ENCODE peak calls at places on chromosomes 2 and 18, in five cellular contexts. One of them, this sample, is unnamed.

GRCh38 chr2:98025481-98026037 is 29.8 kb upstream of the TMEM131 start:
- DNase-seq in kidney glomerular epithelial cell: no peak
- DNase-seq in astrocyte of the spinal cord: no peak
- DNase-seq in WERI-Rb-1: no peak
- DNase-seq in NCI-H446 treated with DMSO at 0.1 percent for 48 hours: no peak
- DNase-seq in this sample: no peak

GRCh38 chr2:64770781-64771334 is 117.1 kb upstream of the SERTAD2 start:
- DNase-seq in NCI-H446 treated with DMSO at 0.1 percent for 48 hours: no peak
- DNase-seq in kidney glomerular epithelial cell: peak
- DNase-seq in WERI-Rb-1: no peak
- DNase-seq in astrocyte of the spinal cord: peak
- DNase-seq in this sample: no peak

GRCh38 chr2:65800998-65801397 is 368.6 kb upstream of the SPRED2 start:
- DNase-seq in NCI-H446 treated with DMSO at 0.1 percent for 48 hours: no peak
- DNase-seq in WERI-Rb-1: peak
- DNase-seq in astrocyte of the spinal cord: peak
- DNase-seq in kidney glomerular epithelial cell: no peak
- DNase-seq in this sample: no peak

GRCh38 chr18:13147146-13147545 is 71.4 kb upstream of the LDLRAD4 start:
- DNase-seq in kidney glomerular epithelial cell: no peak
- DNase-seq in WERI-Rb-1: no peak
- DNase-seq in NCI-H446 treated with DMSO at 0.1 percent for 48 hours: no peak
- DNase-seq in astrocyte of the spinal cord: no peak
- DNase-seq in this sample: no peak

GRCh38 chr2:38978504-38978903 is 88.8 kb downstream of the ARHGEF33 start:
- DNase-seq in kidney glomerular epithelial cell: no peak
- DNase-seq in astrocyte of the spinal cord: no peak
- DNase-seq in WERI-Rb-1: no peak
- DNase-seq in NCI-H446 treated with DMSO at 0.1 percent for 48 hours: no peak
- DNase-seq in this sample: no peak

GRCh38 chr2:94923196-94923595 is 52.0 kb downstream of the TEKT4 start:
- DNase-seq in astrocyte of the spinal cord: no peak
- DNase-seq in NCI-H446 treated with DMSO at 0.1 percent for 48 hours: no peak
- DNase-seq in WERI-Rb-1: no peak
- DNase-seq in kidney glomerular epithelial cell: no peak
- DNase-seq in this sample: no peak

GRCh38 chr18:57951999-57952774 is 91.8 kb upstream of the NEDD4L start:
- DNase-seq in WERI-Rb-1: no peak
- DNase-seq in astrocyte of the spinal cord: no peak
- DNase-seq in kidney glomerular epithelial cell: peak
- DNase-seq in NCI-H446 treated with DMSO at 0.1 percent for 48 hours: no peak
- DNase-seq in this sample: no peak

GRCh38 chr2:116747103-116747502 is 1067.4 kb upstream of the DDX18 start:
- DNase-seq in NCI-H446 treated with DMSO at 0.1 percent for 48 hours: no peak
- DNase-seq in WERI-Rb-1: no peak
- DNase-seq in astrocyte of the spinal cord: no peak
- DNase-seq in kidney glomerular epithelial cell: no peak
- DNase-seq in this sample: no peak

GRCh38 chr2:9001229-9001628 is 2.3 kb downstream of the MBOAT2 start:
- DNase-seq in astrocyte of the spinal cord: peak
- DNase-seq in NCI-H446 treated with DMSO at 0.1 percent for 48 hours: no peak
- DNase-seq in kidney glomerular epithelial cell: no peak
- DNase-seq in WERI-Rb-1: no peak
- DNase-seq in this sample: no peak

GRCh38 chr2:101762451-101763171 is 65.1 kb downstream of the MAP4K4 start:
- DNase-seq in WERI-Rb-1: peak
- DNase-seq in NCI-H446 treated with DMSO at 0.1 percent for 48 hours: no peak
- DNase-seq in kidney glomerular epithelial cell: no peak
- DNase-seq in astrocyte of the spinal cord: no peak
- DNase-seq in this sample: no peak

GRCh38 chr2:166372046-166372445 is 3.7 kb downstream of the SCN9A start:
- DNase-seq in WERI-Rb-1: no peak
- DNase-seq in kidney glomerular epithelial cell: no peak
- DNase-seq in astrocyte of the spinal cord: peak
- DNase-seq in NCI-H446 treated with DMSO at 0.1 percent for 48 hours: no peak
- DNase-seq in this sample: no peak

GRCh38 chr18:73835656-73836055 is 312.0 kb downstream of the FBXO15 start:
- DNase-seq in WERI-Rb-1: no peak
- DNase-seq in astrocyte of the spinal cord: no peak
- DNase-seq in kidney glomerular epithelial cell: no peak
- DNase-seq in NCI-H446 treated with DMSO at 0.1 percent for 48 hours: no peak
- DNase-seq in this sample: no peak

GRCh38 chr2:12076810-12077209 is 330.4 kb downstream of the LPIN1 start:
- DNase-seq in NCI-H446 treated with DMSO at 0.1 percent for 48 hours: peak
- DNase-seq in kidney glomerular epithelial cell: peak
- DNase-seq in WERI-Rb-1: no peak
- DNase-seq in astrocyte of the spinal cord: peak
- DNase-seq in this sample: no peak

GRCh38 chr2:3807853-3808252 is 104.5 kb downstream of the DCDC2C start:
- DNase-seq in astrocyte of the spinal cord: peak
- DNase-seq in kidney glomerular epithelial cell: no peak
- DNase-seq in NCI-H446 treated with DMSO at 0.1 percent for 48 hours: no peak
- DNase-seq in WERI-Rb-1: no peak
- DNase-seq in this sample: no peak

GRCh38 chr18:65567372-65567771 is 183.4 kb upstream of the CDH7 start:
- DNase-seq in NCI-H446 treated with DMSO at 0.1 percent for 48 hours: peak
- DNase-seq in WERI-Rb-1: no peak
- DNase-seq in kidney glomerular epithelial cell: peak
- DNase-seq in astrocyte of the spinal cord: peak
- DNase-seq in this sample: peak

GRCh38 chr18:80200171-80200931 is 47.0 kb downstream of the PARD6G start:
- DNase-seq in kidney glomerular epithelial cell: no peak
- DNase-seq in WERI-Rb-1: peak
- DNase-seq in astrocyte of the spinal cord: no peak
- DNase-seq in NCI-H446 treated with DMSO at 0.1 percent for 48 hours: no peak
- DNase-seq in this sample: no peak

GRCh38 chr18:2547477-2548087 is 23.7 kb downstream of the METTL4 start:
- DNase-seq in astrocyte of the spinal cord: peak
- DNase-seq in NCI-H446 treated with DMSO at 0.1 percent for 48 hours: peak
- DNase-seq in WERI-Rb-1: no peak
- DNase-seq in kidney glomerular epithelial cell: peak
- DNase-seq in this sample: peak

GRCh38 chr2:199273043-199273647 is 184.6 kb downstream of the SATB2 start:
- DNase-seq in kidney glomerular epithelial cell: no peak
- DNase-seq in WERI-Rb-1: no peak
- DNase-seq in NCI-H446 treated with DMSO at 0.1 percent for 48 hours: peak
- DNase-seq in astrocyte of the spinal cord: peak
- DNase-seq in this sample: no peak

GRCh38 chr2:12033494-12033893 is 287.1 kb downstream of the LPIN1 start:
- DNase-seq in kidney glomerular epithelial cell: no peak
- DNase-seq in WERI-Rb-1: no peak
- DNase-seq in NCI-H446 treated with DMSO at 0.1 percent for 48 hours: no peak
- DNase-seq in astrocyte of the spinal cord: no peak
- DNase-seq in this sample: no peak

GRCh38 chr18:63588869-63589268 is 1.7 kb downstream of the SERPINB13 start:
- DNase-seq in NCI-H446 treated with DMSO at 0.1 percent for 48 hours: no peak
- DNase-seq in astrocyte of the spinal cord: no peak
- DNase-seq in WERI-Rb-1: no peak
- DNase-seq in kidney glomerular epithelial cell: no peak
- DNase-seq in this sample: no peak

GRCh38 chr2:191625016-191625415 is 52.9 kb upstream of the NABP1 start:
- DNase-seq in NCI-H446 treated with DMSO at 0.1 percent for 48 hours: no peak
- DNase-seq in kidney glomerular epithelial cell: no peak
- DNase-seq in astrocyte of the spinal cord: peak
- DNase-seq in WERI-Rb-1: no peak
- DNase-seq in this sample: peak

GRCh38 chr2:216525972-216526371 is 27.3 kb downstream of the RPL37A start:
- DNase-seq in kidney glomerular epithelial cell: no peak
- DNase-seq in astrocyte of the spinal cord: no peak
- DNase-seq in WERI-Rb-1: no peak
- DNase-seq in NCI-H446 treated with DMSO at 0.1 percent for 48 hours: no peak
- DNase-seq in this sample: no peak

GRCh38 chr2:100393362-100393761 is 24.1 kb downstream of the CHST10 start:
- DNase-seq in astrocyte of the spinal cord: no peak
- DNase-seq in WERI-Rb-1: no peak
- DNase-seq in kidney glomerular epithelial cell: no peak
- DNase-seq in NCI-H446 treated with DMSO at 0.1 percent for 48 hours: no peak
- DNase-seq in this sample: no peak

GRCh38 chr18:57832730-57833129 is 29.6 kb upstream of the ATP8B1 start:
- DNase-seq in WERI-Rb-1: no peak
- DNase-seq in NCI-H446 treated with DMSO at 0.1 percent for 48 hours: no peak
- DNase-seq in kidney glomerular epithelial cell: no peak
- DNase-seq in astrocyte of the spinal cord: no peak
- DNase-seq in this sample: no peak

GRCh38 chr2:30026091-30027055 is 105.0 kb upstream of the ALK start:
- DNase-seq in kidney glomerular epithelial cell: no peak
- DNase-seq in NCI-H446 treated with DMSO at 0.1 percent for 48 hours: no peak
- DNase-seq in WERI-Rb-1: peak
- DNase-seq in astrocyte of the spinal cord: peak
- DNase-seq in this sample: no peak

GRCh38 chr2:153360239-153360638 is 118.3 kb downstream of the RPRM start:
- DNase-seq in astrocyte of the spinal cord: no peak
- DNase-seq in kidney glomerular epithelial cell: no peak
- DNase-seq in NCI-H446 treated with DMSO at 0.1 percent for 48 hours: no peak
- DNase-seq in WERI-Rb-1: peak
- DNase-seq in this sample: no peak

GRCh38 chr2:215895330-215895729 is 118.0 kb downstream of the MREG start:
- DNase-seq in kidney glomerular epithelial cell: no peak
- DNase-seq in WERI-Rb-1: no peak
- DNase-seq in NCI-H446 treated with DMSO at 0.1 percent for 48 hours: no peak
- DNase-seq in astrocyte of the spinal cord: no peak
- DNase-seq in this sample: no peak

GRCh38 chr2:218271865-218272530 is 1.7 kb downstream of the PNKD start:
- DNase-seq in kidney glomerular epithelial cell: no peak
- DNase-seq in WERI-Rb-1: no peak
- DNase-seq in astrocyte of the spinal cord: no peak
- DNase-seq in NCI-H446 treated with DMSO at 0.1 percent for 48 hours: no peak
- DNase-seq in this sample: no peak

GRCh38 chr2:230877737-230878598 is 13.2 kb downstream of the ITM2C start:
- DNase-seq in WERI-Rb-1: no peak
- DNase-seq in astrocyte of the spinal cord: no peak
- DNase-seq in NCI-H446 treated with DMSO at 0.1 percent for 48 hours: no peak
- DNase-seq in kidney glomerular epithelial cell: no peak
- DNase-seq in this sample: no peak

GRCh38 chr18:5519448-5520362 is 24.1 kb downstream of the EPB41L3 start:
- DNase-seq in NCI-H446 treated with DMSO at 0.1 percent for 48 hours: no peak
- DNase-seq in astrocyte of the spinal cord: no peak
- DNase-seq in kidney glomerular epithelial cell: no peak
- DNase-seq in WERI-Rb-1: no peak
- DNase-seq in this sample: no peak

GRCh38 chr2:11140492-11140891 is 14.8 kb upstream of the SLC66A3 start:
- DNase-seq in NCI-H446 treated with DMSO at 0.1 percent for 48 hours: no peak
- DNase-seq in kidney glomerular epithelial cell: no peak
- DNase-seq in astrocyte of the spinal cord: peak
- DNase-seq in WERI-Rb-1: no peak
- DNase-seq in this sample: no peak

GRCh38 chr2:43152711-43153627 is 73.4 kb downstream of the ZFP36L2 start:
- DNase-seq in kidney glomerular epithelial cell: no peak
- DNase-seq in astrocyte of the spinal cord: no peak
- DNase-seq in WERI-Rb-1: no peak
- DNase-seq in NCI-H446 treated with DMSO at 0.1 percent for 48 hours: no peak
- DNase-seq in this sample: no peak

GRCh38 chr2:36982467-36982866 is 16.1 kb upstream of the STRN start:
- DNase-seq in astrocyte of the spinal cord: no peak
- DNase-seq in NCI-H446 treated with DMSO at 0.1 percent for 48 hours: no peak
- DNase-seq in kidney glomerular epithelial cell: no peak
- DNase-seq in WERI-Rb-1: no peak
- DNase-seq in this sample: no peak

GRCh38 chr2:42931818-42932195 is 139.4 kb upstream of the HAAO start:
- DNase-seq in NCI-H446 treated with DMSO at 0.1 percent for 48 hours: no peak
- DNase-seq in WERI-Rb-1: peak
- DNase-seq in kidney glomerular epithelial cell: no peak
- DNase-seq in astrocyte of the spinal cord: peak
- DNase-seq in this sample: no peak